ENCODE peak calls at places on chromosome 18, in five cellular contexts. Y is upper lobe of right lung, E is psoas muscle, P is lower lobe of right lung, U is astrocyte of the spinal cord. G is an unnamed sample.

GRCh38 chr18:78998350-78999055 is 18.9 kb downstream of the SALL3 start:
- DNase-seq in P (no peak), Y (no peak), E (no peak), U (peak), G (no peak)

GRCh38 chr18:76572517-76573247 is 77.6 kb upstream of the ZNF516 start:
- DNase-seq in Y (no peak), U (no peak), P (no peak), E (no peak), G (no peak)

GRCh38 chr18:52323802-52324201 is 16.2 kb upstream of the DCC start:
- DNase-seq in P (no peak), Y (no peak), U (no peak), E (no peak), G (no peak)

GRCh38 chr18:5600376-5601071 is 56.7 kb upstream of the EPB41L3 start:
- DNase-seq in P (no peak), E (no peak), Y (no peak), U (peak), G (no peak)

GRCh38 chr18:26617151-26617554 is 68.8 kb upstream of the KCTD1 start:
- DNase-seq in U (peak), Y (no peak), E (no peak), P (no peak), G (peak)

GRCh38 chr18:13580351-13580750 is 146.0 kb downstream of the FAM210A start:
- DNase-seq in U (no peak), Y (no peak), E (no peak), P (no peak), G (no peak)

GRCh38 chr18:24631238-24632025 is 171.0 kb downstream of the HRH4 start:
- DNase-seq in Y (no peak), U (no peak), P (no peak), E (no peak), G (no peak)

GRCh38 chr18:32552421-32553030 is 81.8 kb upstream of the GAREM1 start:
- DNase-seq in U (peak), E (no peak), P (no peak), Y (no peak), G (peak)

GRCh38 chr18:70249118-70249517 is 39.7 kb upstream of the SOCS6 start:
- DNase-seq in Y (no peak), P (no peak), U (peak), E (no peak), G (peak)

GRCh38 chr18:70907673-70908072 is 618.8 kb downstream of the SOCS6 start:
- DNase-seq in E (no peak), Y (no peak), U (peak), P (no peak), G (no peak)

GRCh38 chr18:29248856-29249255 is 1071.9 kb upstream of the CDH2 start:
- DNase-seq in P (no peak), Y (no peak), U (no peak), E (no peak), G (no peak)

GRCh38 chr18:33184178-33184577 is 256.3 kb downstream of the CCDC178 start:
- DNase-seq in P (no peak), Y (no peak), U (peak), E (no peak), G (no peak)

GRCh38 chr18:5238371-5238758 is 41.3 kb upstream of the AKAIN1 start:
- DNase-seq in E (peak), Y (peak), U (no peak), P (peak), G (no peak)

GRCh38 chr18:21191596-21192307 is 50.3 kb upstream of the GREB1L start:
- DNase-seq in Y (no peak), U (peak), P (peak), E (peak), G (peak)

GRCh38 chr18:22031581-22031980 is 137.8 kb upstream of the GATA6 start:
- DNase-seq in Y (no peak), P (no peak), E (no peak), U (no peak), G (no peak)

GRCh38 chr18:80245781-80246655 is 1.3 kb downstream of the PARD6G start:
- DNase-seq in P (no peak), E (no peak), Y (no peak), U (no peak), G (no peak)

GRCh38 chr18:61414116-61414515 is 80.9 kb downstream of the CDH20 start:
- DNase-seq in E (no peak), U (no peak), Y (no peak), P (no peak), G (no peak)

GRCh38 chr18:79315589-79315988 is 80.1 kb upstream of the NFATC1 start:
- DNase-seq in Y (no peak), P (no peak), E (no peak), U (no peak), G (no peak)

GRCh38 chr18:31490387-31490786 is 7.6 kb upstream of the DSG2 start:
- DNase-seq in Y (no peak), U (no peak), E (no peak), P (no peak), G (no peak)

GRCh38 chr18:57797209-57797651 is 5.9 kb downstream of the ATP8B1 start:
- DNase-seq in P (no peak), Y (no peak), U (no peak), E (no peak), G (no peak)

GRCh38 chr18:14969507-14969906 is 221.5 kb downstream of the ANKRD30B start:
- DNase-seq in E (no peak), P (no peak), Y (no peak), U (peak), G (no peak)

GRCh38 chr18:70276416-70277145 is 12.3 kb upstream of the SOCS6 start:
- DNase-seq in E (no peak), P (no peak), Y (no peak), U (no peak), G (no peak)

DNA sequence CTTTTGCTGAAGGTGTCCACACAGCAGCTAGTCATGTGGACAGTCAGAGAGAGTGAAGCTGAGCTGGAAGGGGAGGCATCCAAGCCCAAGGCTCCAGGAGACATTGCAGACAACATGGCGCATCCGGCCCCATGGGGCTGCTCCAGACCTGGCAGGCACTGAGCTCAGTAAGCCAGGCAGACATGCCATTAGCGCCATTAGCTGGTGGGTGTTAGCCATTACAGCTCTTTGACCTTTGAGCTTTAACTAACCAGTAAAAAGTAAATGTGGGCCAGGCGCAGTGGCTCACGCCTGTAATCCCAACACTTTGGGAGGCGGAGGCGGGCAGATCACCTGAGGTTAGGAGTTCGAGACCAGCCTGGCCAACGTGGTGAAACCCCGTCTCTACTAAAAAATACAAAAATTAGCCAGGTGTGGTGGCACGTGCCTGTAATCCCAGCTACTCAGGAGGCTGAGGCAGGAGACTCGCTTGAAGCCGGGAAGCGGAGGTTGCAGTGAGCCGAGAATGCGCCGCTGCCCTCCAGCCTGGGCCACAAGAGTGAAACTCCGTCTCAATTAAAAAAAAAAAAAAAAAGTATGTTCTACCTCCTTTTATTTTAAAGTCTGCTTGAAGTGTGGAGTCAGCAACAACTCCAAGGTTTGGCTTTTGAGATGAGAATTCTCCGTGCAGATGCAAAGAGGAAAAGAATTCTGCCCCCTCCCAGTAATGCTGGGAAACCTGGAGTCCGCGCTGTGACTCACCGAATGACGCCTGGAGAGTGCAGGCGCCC is 69.4 kb downstream of the TWSG1 start:
- DNase-seq in E (no peak), Y (no peak), P (no peak), U (no peak), G (no peak)
- TF ChIP-seq CTCF in E (no peak), Y (no peak), P (no peak), U (no peak), G (no peak)

DNA sequence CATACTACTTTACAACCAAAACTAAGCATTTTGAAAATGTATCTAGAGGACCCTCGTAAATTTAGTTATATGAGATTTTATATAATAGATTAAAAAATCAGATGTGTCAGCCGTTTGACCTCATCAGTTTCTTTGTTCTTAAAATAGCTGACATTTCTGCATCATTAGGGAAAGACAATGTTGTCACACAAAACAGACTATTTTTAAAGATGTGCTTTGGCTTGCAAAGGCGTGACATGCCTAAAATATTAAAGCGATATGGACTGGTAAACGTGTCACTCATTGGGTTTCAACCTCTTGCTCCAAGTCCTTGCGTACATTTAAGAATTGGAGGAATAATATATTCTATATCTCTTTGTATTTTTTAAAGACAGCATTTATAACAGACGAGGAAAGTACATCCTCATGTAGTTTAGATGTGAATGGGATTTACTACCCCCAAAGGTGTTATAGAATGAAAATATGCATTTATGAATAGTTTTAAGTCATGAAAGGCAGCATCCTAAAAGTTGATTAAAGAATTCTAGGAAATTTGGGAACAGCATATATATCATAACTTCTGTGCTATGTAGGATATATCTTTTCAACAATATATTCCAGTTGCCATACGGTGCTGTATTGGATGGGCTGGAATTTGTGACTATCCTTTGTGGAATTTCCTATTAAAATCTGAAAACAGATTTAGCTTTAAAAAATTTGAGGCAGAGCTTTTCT is 3.8 kb downstream of the MYL12A start:
- DNase-seq in Y (no peak), P (no peak), E (no peak), U (no peak), G (no peak)
- H3K4me3 ChIP-seq in Y (peak), P (peak), E (peak), U (peak), G (no peak)

GRCh38 chr18:43596106-43596712 is 318.9 kb upstream of the SYT4 start:
- DNase-seq in E (no peak), P (no peak), Y (no peak), U (peak), G (no peak)
- TF ChIP-seq CTCF in E (peak), P (peak), Y (peak), U (peak), G (peak)

GRCh38 chr18:55893948-55894347 is 306.0 kb upstream of the TCF4 start:
- DNase-seq in E (no peak), U (no peak), Y (no peak), P (no peak), G (no peak)
- H3K4me3 ChIP-seq in E (no peak), U (no peak), Y (no peak), P (no peak), G (no peak)

GRCh38 chr18:6795307-6795706 is 65.8 kb downstream of the ARHGAP28 start:
- DNase-seq in P (no peak), Y (no peak), E (no peak), U (no peak), G (no peak)
- TF ChIP-seq CTCF in P (no peak), Y (no peak), E (no peak), U (no peak), G (no peak)

DNA sequence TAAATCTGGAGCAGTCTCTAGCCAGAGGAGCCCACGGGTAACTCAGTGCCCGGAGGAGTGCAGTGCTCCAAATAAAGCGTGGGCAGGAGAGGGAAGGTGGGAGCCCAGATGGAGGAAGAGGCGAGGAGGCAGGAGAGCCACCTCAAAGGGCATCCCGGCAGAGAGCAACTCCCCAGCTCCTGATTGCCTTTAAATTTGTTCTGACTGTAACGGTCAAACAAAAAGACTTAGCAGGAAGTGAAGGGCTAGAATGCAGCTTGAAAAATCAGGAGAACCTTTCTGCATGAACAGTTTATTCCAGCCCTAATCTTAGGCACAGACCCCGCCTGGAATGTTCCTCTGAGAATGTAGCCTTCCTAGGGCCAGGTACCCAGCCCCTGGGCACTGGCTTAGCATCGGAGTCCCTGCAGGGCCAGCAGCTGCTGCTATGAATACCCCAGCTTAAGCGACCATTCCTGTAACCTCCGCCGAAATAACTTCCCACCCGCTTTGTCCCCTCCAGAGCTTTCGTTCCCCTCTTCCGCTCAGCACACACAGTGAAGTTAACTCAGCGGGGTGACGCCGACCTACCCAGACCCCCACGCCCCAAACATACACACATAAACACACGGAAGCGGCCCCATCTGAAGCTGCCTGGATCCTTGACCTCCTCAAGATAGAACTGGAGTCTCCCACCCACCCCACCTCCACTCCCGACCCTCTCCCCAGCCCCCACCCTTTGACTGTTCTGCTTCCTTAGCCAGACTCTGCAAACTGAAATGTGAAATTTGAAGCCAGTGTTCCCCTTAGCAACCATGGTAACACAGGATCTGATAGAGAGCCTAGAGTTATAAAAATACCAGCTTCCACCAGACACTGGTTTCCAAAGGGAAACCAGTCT is 123.2 kb downstream of the SMAD7 start:
- DNase-seq in P (peak), U (peak), Y (peak), E (peak), G (no peak)
- H3K4me3 ChIP-seq in P (no peak), U (no peak), Y (no peak), E (peak), G (no peak)

GRCh38 chr18:63676526-63676925 is 14.8 kb upstream of the SERPINB3 start:
- DNase-seq in E (no peak), P (no peak), Y (no peak), U (no peak), G (no peak)
- TF ChIP-seq CTCF in E (no peak), P (no peak), Y (peak), U (peak), G (peak)

GRCh38 chr18:12408247-12408869 is 629 bp downstream of the PRELID3A start:
- DNase-seq in U (peak), E (no peak), Y (peak), P (no peak), G (no peak)
- H3K4me3 ChIP-seq in U (peak), E (peak), Y (peak), P (peak), G (peak)

GRCh38 chr18:59380706-59381105 is 21.6 kb upstream of the LMAN1 start:
- DNase-seq in P (no peak), E (no peak), U (no peak), Y (no peak), G (no peak)
- TF ChIP-seq CTCF in P (no peak), E (no peak), U (no peak), Y (no peak), G (no peak)

DNA sequence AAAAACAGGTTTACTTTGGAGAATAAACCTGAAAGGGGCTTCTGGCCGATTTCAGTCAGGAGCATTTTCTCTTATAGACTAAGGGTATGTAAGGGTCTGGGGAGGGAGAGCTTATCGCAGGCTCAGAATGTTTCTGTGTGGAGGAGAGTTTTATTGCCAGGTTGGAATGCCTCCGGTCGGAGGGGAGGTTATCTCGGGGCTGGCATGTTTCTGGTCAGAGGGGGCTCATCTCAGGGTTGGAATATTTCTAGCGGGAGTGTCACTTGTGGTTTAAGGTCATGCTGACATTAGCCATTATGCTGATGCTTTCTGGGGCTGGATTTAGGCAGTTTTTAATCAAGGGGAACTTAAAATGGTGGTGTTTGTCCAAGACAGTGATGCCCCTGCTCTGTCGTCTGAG is 333.6 kb downstream of the METTL4 start:
- DNase-seq in U (no peak), E (no peak), Y (no peak), P (no peak), G (no peak)
- H3K4me3 ChIP-seq in U (no peak), E (no peak), Y (no peak), P (no peak), G (no peak)